ENCODE peak calls at places on chromosomes 4 and X, in six cellular contexts. W is esophagus squamous epithelium, B is stomach, T is uterus, Q is A549, M is Peyer's patch. R is an unnamed sample.

GRCh38 chr4:133186210-133186609 is 37.1 kb downstream of the PCDH10 start:
- DNase-seq in Q (no peak), B (no peak), W (no peak), T (no peak), M (no peak), R (no peak)

GRCh38 chr4:27604692-27605091 is 744.1 kb downstream of the STIM2 start:
- DNase-seq in W (no peak), B (no peak), Q (no peak), T (no peak), M (no peak), R (no peak)

GRCh38 chrX:636971-637659 is 6.5 kb downstream of the SHOX start:
- DNase-seq in Q (no peak), B (peak), T (no peak), M (no peak), W (no peak), R (no peak)

GRCh38 chrX:125998432-125998831 is 167.7 kb downstream of the DCAF12L2 start:
- DNase-seq in Q (peak), B (no peak), M (no peak), W (no peak), T (no peak), R (no peak)

GRCh38 chr4:119729815-119730643 is 101.4 kb upstream of the PDE5A start:
- DNase-seq in B (peak), W (no peak), M (no peak), Q (peak), T (peak), R (no peak)

GRCh38 chr4:55173580-55173979 is 48.2 kb upstream of the KDR start:
- DNase-seq in W (no peak), Q (peak), M (no peak), B (no peak), T (no peak), R (no peak)

GRCh38 chr4:158870282-158871049 is 101.6 kb downstream of the FNIP2 start:
- DNase-seq in T (no peak), M (no peak), Q (no peak), W (no peak), B (no peak), R (no peak)

GRCh38 chr4:183252959-183253358 is 67.1 kb downstream of the CLDN22 start:
- DNase-seq in B (no peak), Q (no peak), M (no peak), W (no peak), T (no peak), R (no peak)

GRCh38 chrX:49308604-49309269 is 5.3 kb downstream of the GAGE10 start:
- DNase-seq in T (no peak), Q (no peak), B (no peak), W (no peak), M (peak), R (no peak)

GRCh38 chrX:130340271-130340670 is 552 bp downstream of the SLC25A14 start:
- DNase-seq in W (no peak), B (no peak), M (no peak), Q (no peak), T (no peak), R (no peak)

GRCh38 chrX:130343411-130343810 is 3.7 kb downstream of the SLC25A14 start:
- DNase-seq in T (no peak), W (no peak), B (no peak), M (no peak), Q (no peak), R (no peak)

GRCh38 chrX:130336531-130336930 is 3.2 kb upstream of the SLC25A14 start:
- DNase-seq in M (no peak), T (no peak), W (no peak), Q (no peak), B (no peak), R (no peak)

GRCh38 chrX:130339408-130340222 is at the start of gene SLC25A14:
- DNase-seq in M (peak), T (peak), Q (peak), W (no peak), B (peak), R (peak)
- TF ChIP-seq POLR2A in M (no peak), T (peak), Q (peak), W (no peak), B (no peak), R (no peak)

DNA sequence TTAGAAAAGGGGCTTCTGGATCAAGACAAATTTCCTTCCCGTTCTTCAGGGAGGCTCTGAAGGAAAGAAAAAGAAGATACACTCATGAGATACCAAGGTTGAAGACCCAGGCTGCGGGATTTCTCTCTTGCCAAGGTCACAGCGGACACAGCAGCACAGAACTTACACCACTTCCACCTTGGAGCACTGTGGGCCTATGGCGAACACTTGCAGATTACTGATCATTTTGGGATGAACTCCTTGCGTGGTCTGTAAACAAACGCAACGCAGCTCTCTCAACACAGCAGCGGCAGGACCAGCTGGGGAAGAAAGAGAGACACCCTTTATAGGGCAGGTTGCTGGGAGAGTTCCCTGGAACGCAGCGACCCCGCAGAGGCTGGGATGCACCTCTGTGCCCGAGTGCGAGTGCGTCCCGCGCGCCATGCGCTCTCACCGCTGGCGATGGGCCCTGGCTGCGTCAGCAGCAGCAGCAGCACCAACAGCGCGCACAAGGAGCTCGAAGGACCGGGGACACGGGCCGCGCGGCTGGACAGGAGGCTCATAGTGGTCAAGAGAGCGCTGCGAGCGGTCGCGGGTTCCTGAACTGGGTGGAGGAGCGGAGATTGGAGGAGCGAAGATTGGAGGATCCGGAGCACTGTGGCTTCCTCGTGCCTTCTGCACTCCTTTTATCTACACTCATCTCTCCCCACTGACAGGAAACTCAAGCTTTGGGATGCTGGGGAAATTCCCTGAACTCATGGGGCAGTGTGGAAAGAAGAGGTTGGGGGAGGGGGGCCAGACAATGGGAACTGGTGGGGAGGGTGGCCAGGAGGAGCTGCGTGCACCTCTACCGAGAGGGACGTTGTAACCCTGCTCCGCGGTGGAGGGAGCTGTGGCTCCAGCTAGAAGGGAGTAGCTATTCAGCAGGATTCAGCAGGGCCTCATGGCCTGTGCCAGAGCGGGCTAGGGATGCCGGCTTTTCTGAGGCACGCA is at the start of gene CXCL5:
- DNase-seq in T (no peak), B (peak), W (no peak), Q (peak), M (no peak), R (peak)
- H3K4me3 ChIP-seq in T (no peak), B (peak), W (peak), Q (peak), M (no peak), R (no peak)

DNA sequence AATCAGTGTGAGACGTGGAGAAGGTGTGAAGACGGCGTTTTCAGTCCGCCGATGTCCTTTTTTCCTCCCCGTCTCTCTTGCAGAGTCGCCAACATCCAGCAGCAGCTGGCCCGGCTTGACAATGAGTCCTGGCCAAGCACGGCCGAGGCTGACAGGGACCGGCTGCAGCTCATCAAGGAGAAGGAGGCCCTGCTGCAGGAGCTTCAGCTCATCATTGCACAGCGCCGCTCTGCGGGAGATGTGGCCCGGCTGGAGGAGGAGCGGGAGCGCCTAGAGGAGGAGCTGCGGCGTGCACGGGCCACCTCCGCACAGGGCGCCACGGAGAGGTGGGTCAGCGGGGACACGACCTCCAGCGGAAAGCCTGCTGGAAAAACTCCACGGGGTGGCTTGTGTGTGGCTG is 47.1 kb upstream of the CLCN4 start:
- DNase-seq in W (no peak), Q (no peak), T (peak), M (no peak), B (no peak), R (no peak)
- TF ChIP-seq CTCF in W (peak), Q (no peak), T (no peak), M (no peak), B (no peak), R (no peak)

GRCh38 chr4:6917445-6918241 is 8.0 kb downstream of the TBC1D14 start:
- DNase-seq in W (peak), T (peak), Q (peak), B (peak), M (peak), R (peak)
- TF ChIP-seq POLR2A in W (no peak), T (no peak), Q (no peak), B (no peak), M (peak), R (no peak)

GRCh38 chr4:76072760-76073159 is 1.7 kb upstream of the ART3 start:
- DNase-seq in T (no peak), Q (no peak), M (no peak), B (no peak), W (no peak), R (no peak)

GRCh38 chr4:76074995-76075600 is 589 bp downstream of the ART3 start:
- DNase-seq in T (no peak), Q (no peak), W (no peak), M (no peak), B (no peak), R (no peak)

GRCh38 chr4:76078033-76078613 is 3.6 kb downstream of the ART3 start:
- DNase-seq in W (no peak), M (no peak), Q (no peak), B (no peak), T (no peak), R (no peak)

GRCh38 chr4:76074468-76074867 is at the start of gene ART3:
- DNase-seq in W (no peak), Q (no peak), B (no peak), M (no peak), T (no peak), R (no peak)
- H3K4me3 ChIP-seq in W (no peak), Q (no peak), B (no peak), M (no peak), T (no peak), R (no peak)

GRCh38 chr4:26303008-26303407 is 17.8 kb upstream of the RBPJ start:
- DNase-seq in W (no peak), B (no peak), M (no peak), T (no peak), Q (no peak), R (no peak)
- TF ChIP-seq CTCF in W (no peak), B (no peak), M (no peak), T (no peak), Q (no peak), R (no peak)

DNA sequence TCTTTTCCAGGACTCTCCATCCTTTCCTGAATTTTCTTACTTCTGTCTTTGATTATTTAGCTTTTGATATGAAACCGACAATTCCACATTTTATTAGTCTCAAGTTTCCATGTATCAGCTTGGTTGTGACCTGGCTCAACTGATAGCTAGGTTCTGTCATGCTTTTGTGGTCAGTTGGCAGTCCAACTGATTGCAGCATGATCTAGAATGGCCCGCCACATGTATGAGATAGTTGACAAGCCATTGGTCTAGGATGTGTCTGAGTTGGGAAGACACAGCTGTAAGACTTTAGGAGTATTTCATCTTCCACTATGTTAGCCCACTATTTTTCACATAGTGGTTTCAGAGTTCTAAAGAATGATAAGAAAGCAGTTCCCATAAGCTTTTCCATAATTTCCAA is 117.5 kb upstream of the GRID2 start:
- DNase-seq in B (no peak), M (no peak), W (no peak), T (no peak), Q (no peak), R (no peak)
- TF ChIP-seq POLR2A in B (no peak), M (no peak), W (no peak), T (no peak), Q (no peak), R (no peak)

DNA sequence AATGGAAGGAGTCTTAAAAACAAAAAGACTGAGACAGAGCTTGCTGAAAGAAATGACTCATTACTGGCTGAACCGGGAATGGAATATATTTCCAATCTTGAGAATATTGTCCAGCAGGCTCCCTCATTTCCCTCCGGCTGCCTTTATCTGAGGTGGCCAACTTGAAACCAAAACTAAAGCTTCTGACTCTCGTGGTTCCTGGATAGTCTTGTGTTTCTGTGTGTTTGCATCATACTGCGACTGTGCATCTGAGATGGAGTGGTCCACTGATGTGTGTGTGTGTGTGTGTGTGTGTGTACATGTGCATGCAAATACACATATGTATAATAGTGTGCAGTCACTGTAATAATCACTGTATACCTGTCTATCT is 145.6 kb upstream of the SCML1 start:
- DNase-seq in B (no peak), W (no peak), T (peak), Q (no peak), M (no peak), R (no peak)
- H3K4me3 ChIP-seq in B (peak), W (peak), T (no peak), Q (no peak), M (no peak), R (no peak)

GRCh38 chr4:153647975-153648374 is 36.1 kb upstream of the TLR2 start:
- DNase-seq in M (no peak), W (no peak), Q (no peak), B (no peak), T (no peak), R (no peak)

GRCh38 chr4:153651961-153652784 is 31.9 kb upstream of the TLR2 start:
- DNase-seq in Q (no peak), W (no peak), M (no peak), B (no peak), T (no peak), R (no peak)

GRCh38 chr4:153651041-153651960 is 32.8 kb upstream of the TLR2 start:
- DNase-seq in M (peak), B (no peak), W (peak), Q (no peak), T (no peak), R (no peak)

GRCh38 chr4:153645183-153645582 is 38.9 kb upstream of the TLR2 start:
- DNase-seq in W (no peak), M (no peak), Q (no peak), B (no peak), T (no peak), R (no peak)

GRCh38 chr4:153649572-153649991 is 34.5 kb upstream of the TLR2 start:
- DNase-seq in Q (peak), W (no peak), B (no peak), T (no peak), M (no peak), R (no peak)
- TF ChIP-seq CTCF in Q (peak), W (no peak), B (no peak), T (no peak), M (no peak), R (no peak)